ENCODE peak calls at places on chromosomes 2 and 18, in seven cellular contexts. E, I, J, S, X, F and R are unnamed samples. For H3K4me1, the result is how much of the 10 kb centered on the place peaks cover.

GRCh38 chr2:14543284-14543683 is 89.2 kb upstream of the LRATD1 start:
- DNase-seq in E (peak), I (no peak), J (peak), S (no peak), X (no peak), F (no peak), R (no peak)

GRCh38 chr2:159399716-159400525 is 113.4 kb upstream of the WDSUB1 start:
- DNase-seq in E (no peak), I (no peak), J (peak), S (no peak), X (peak), F (peak), R (peak)

GRCh38 chr2:231227309-231228162 is 29.1 kb downstream of the ARMC9 start:
- DNase-seq in E (peak), I (peak), J (peak), S (peak), X (peak), F (peak), R (peak)

GRCh38 chr2:121368841-121369240 is 83.8 kb upstream of the TFCP2L1 start:
- DNase-seq in E (no peak), I (no peak), J (no peak), S (no peak), X (no peak), F (peak), R (no peak)

GRCh38 chr2:170525566-170525900 is 189.6 kb upstream of the SP5 start:
- DNase-seq in E (peak), I (peak), J (peak), S (no peak), X (peak), F (peak), R (peak)

GRCh38 chr2:148483675-148484074 is 160.9 kb upstream of the EPC2 start:
- DNase-seq in E (no peak), I (no peak), J (peak), S (no peak), X (no peak), F (no peak), R (no peak)

GRCh38 chr2:127419448-127420038 is 1.3 kb downstream of the PROC start:
- DNase-seq in E (no peak), I (no peak), J (no peak), S (no peak), X (no peak), F (no peak), R (peak)

GRCh38 chr18:62018034-62018760 is 125.4 kb upstream of the RNF152 start:
- DNase-seq in E (peak), I (peak), J (peak), S (no peak), X (no peak), F (peak), R (peak)

GRCh38 chr2:169965495-169965894 is 138.2 kb downstream of the UBR3 start:
- DNase-seq in E (no peak), I (no peak), J (no peak), S (no peak), X (no peak), F (peak), R (no peak)

GRCh38 chr2:195925120-195925519 is 143.5 kb downstream of the DNAH7 start:
- DNase-seq in E (no peak), I (no peak), J (no peak), S (no peak), X (no peak), F (no peak), R (no peak)

GRCh38 chr2:11625671-11626070 is 44.3 kb downstream of the NTSR2 start:
- DNase-seq in E (no peak), I (no peak), J (no peak), S (no peak), X (no peak), F (no peak), R (no peak)

GRCh38 chr2:210955591-210955990 is 399.2 kb downstream of the CPS1 start:
- DNase-seq in E (no peak), I (no peak), J (peak), S (no peak), X (peak), F (peak), R (no peak)

DNA sequence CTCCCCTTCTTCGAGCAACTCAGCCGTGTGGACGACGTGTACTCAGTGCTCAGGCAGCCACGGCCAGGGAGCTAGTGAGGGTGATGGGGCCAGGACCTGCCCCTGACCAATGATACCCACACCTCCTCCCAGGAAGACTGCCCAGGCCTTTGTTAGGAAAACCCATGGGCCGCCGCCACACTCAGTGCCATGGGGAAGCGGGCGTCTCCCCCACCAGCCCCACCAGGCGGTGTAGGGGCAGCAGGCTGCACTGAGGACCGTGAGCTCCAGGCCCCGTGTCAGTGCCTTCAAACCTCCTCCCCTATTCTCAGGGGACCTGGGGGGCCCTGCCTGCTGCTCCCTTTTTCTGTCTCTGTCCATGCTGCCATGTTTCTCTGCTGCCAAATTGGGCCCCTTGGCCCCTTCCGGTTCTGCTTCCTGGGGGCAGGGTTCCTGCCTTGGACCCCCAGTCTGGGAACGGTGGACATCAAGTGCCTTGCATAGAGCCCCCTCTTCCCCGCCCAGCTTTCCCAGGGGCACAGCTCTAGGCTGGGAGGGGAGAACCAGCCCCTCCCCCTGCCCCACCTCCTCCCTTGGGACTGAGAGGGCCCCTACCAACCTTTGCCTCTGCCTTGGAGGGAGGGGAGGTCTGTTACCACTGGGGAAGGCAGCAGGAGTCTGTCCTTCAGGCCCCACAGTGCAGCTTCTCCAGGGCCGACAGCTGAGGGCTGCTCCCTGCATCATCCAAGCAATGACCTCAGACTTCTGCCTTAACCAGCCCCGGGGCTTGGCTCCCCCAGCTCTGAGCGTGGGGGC is 4.9 kb downstream of the CTDSP1 start:
- DNase-seq in E (peak), I (peak), J (no peak), S (peak), X (no peak), F (peak), R (no peak)
- H3K4me1 ChIP-seq in E (under half), I (under half), J (under half), S (half or more), X (under half), F (under half), R (under half)

GRCh38 chr2:53173126-53173525 is 594.5 kb upstream of the CHAC2 start:
- DNase-seq in E (no peak), I (no peak), J (no peak), S (no peak), X (no peak), F (no peak), R (no peak)

GRCh38 chr2:53170463-53170862 is 597.1 kb upstream of the CHAC2 start:
- DNase-seq in E (no peak), I (no peak), J (peak), S (no peak), X (no peak), F (no peak), R (no peak)

GRCh38 chr2:53177342-53177741 is 590.3 kb upstream of the CHAC2 start:
- DNase-seq in E (no peak), I (no peak), J (no peak), S (no peak), X (no peak), F (no peak), R (no peak)

GRCh38 chr2:53174539-53174938 is 593.1 kb upstream of the CHAC2 start:
- DNase-seq in E (no peak), I (no peak), J (no peak), S (no peak), X (peak), F (no peak), R (no peak)

DNA sequence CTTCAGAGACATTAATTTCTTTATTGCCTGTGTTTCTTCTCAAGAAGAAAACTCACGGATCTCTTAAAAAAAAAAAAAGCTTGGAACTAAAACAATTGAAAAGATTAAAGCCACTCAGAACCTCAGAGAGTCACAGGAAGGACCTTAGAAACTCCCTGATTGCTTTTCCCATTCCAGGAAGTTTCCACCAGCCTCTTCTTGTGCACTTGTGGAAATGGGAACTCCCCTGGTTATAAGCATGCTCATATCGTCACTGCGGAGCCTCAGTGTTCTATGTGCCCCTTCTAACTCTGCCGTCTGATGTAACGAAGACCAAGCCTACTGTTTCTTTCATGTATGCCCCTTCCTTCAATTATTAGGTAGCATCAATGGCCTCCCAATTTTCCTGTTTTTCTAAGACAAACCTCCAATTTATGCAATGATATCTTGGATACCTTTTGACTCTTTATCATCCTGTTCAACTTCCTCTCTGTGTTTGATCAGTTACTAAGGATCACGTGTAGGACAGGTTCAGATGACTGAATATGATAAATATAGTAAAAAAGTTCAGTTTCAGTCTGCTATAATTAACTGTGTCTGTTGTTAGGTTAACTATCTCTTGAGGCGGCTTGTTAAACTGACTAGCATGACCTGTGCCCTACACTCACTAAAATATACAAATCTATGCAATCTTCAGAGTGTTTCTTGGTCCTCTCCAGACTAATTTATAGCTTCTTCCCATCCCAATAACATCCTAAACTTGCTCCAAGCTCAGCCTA is 593.7 kb upstream of the CHAC2 start:
- DNase-seq in E (no peak), I (no peak), J (no peak), S (no peak), X (no peak), F (no peak), R (no peak)
- H3K27ac ChIP-seq in E (no peak), I (no peak), J (no peak), S (no peak), X (no peak), F (no peak), R (no peak)

GRCh38 chr18:74241970-74242369 is 49.8 kb downstream of the CYB5A start:
- DNase-seq in E (no peak), I (no peak), J (no peak), S (no peak), X (no peak), F (no peak), R (no peak)
- H3K4me3 ChIP-seq in E (no peak), I (no peak), J (no peak), S (no peak), X (no peak), F (no peak), R (no peak)

GRCh38 chr2:111142101-111142500 is 21.4 kb downstream of the BCL2L11 start:
- DNase-seq in E (no peak), I (no peak), J (no peak), S (no peak), X (no peak), F (no peak), R (no peak)

GRCh38 chr2:111140815-111141214 is 20.1 kb downstream of the BCL2L11 start:
- DNase-seq in E (no peak), I (no peak), J (no peak), S (no peak), X (peak), F (no peak), R (no peak)

GRCh38 chr2:111145103-111145760 is 24.5 kb downstream of the BCL2L11 start:
- DNase-seq in E (no peak), I (no peak), J (no peak), S (no peak), X (no peak), F (no peak), R (no peak)

GRCh38 chr2:111145951-111146350 is 25.2 kb downstream of the BCL2L11 start:
- DNase-seq in E (no peak), I (no peak), J (no peak), S (no peak), X (no peak), F (no peak), R (no peak)

GRCh38 chr2:111143107-111143886 is 22.6 kb downstream of the BCL2L11 start:
- DNase-seq in E (no peak), I (no peak), J (no peak), S (no peak), X (no peak), F (no peak), R (no peak)
- H3K4me1 ChIP-seq in E (under half), I (under half), J (under half), S (under half), X (under half), F (under half), R (under half)

GRCh38 chr2:74421248-74421870 is at the start of the genes C2orf81 and WDR54:
- DNase-seq in E (peak), I (peak), J (peak), S (peak), X (peak), F (peak), R (peak)
- H3K27ac ChIP-seq in E (peak), I (peak), J (peak), S (peak), X (peak), F (peak), R (no peak)

GRCh38 chr2:172098650-172099471 is 3.8 kb downstream of the DLX2 start:
- DNase-seq in E (no peak), I (peak), J (no peak), S (no peak), X (peak), F (peak), R (peak)
- H3K4me3 ChIP-seq in E (no peak), I (peak), J (peak), S (no peak), X (peak), F (peak), R (peak)

GRCh38 chr18:79681484-79682387 is 2.1 kb downstream of the CTDP1 start:
- DNase-seq in E (no peak), I (no peak), J (no peak), S (no peak), X (peak), F (peak), R (peak)

GRCh38 chr18:79682481-79682880 is 2.9 kb downstream of the CTDP1 start:
- DNase-seq in E (no peak), I (no peak), J (no peak), S (no peak), X (no peak), F (no peak), R (no peak)

GRCh38 chr18:79684283-79684631 is 4.7 kb downstream of the CTDP1 start:
- DNase-seq in E (no peak), I (no peak), J (no peak), S (no peak), X (no peak), F (no peak), R (no peak)

GRCh38 chr18:79683626-79684282 is 4.2 kb downstream of the CTDP1 start:
- DNase-seq in E (no peak), I (no peak), J (no peak), S (no peak), X (no peak), F (no peak), R (no peak)

DNA sequence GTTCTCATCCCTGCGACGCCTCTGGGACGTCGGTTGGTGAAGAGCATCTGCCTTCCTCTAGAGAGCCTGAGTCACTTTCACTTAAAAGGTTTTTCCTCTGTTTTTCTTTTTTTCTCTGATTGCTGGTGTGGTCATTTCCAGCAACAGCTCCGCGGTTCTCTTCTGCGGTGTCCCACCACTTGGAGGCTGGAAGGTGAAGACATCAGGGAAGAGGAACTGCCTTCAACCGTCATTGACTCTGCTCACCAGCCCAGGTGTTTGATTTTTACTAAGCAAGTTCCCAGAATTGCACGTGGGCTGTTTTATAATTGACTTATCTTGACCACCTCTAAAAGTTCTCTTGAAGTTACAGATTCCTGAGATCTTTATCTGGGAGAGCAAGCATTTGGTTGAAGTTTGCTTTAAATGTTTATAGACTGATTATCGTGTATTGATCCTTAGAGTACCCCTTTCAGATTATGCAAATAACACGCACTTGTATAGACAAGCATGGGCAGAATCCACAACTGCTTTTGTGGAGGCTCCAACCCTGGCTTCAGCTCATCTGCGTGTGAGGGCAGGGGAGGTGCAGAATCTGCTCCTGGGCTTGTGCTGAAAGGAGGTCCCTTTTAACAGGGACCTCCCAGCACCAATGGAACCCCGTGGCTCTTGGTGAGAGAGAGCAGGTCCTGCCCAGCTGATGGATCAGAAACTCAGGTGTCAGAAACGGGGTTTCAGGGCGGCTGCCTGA is 3.5 kb downstream of the CTDP1 start:
- DNase-seq in E (no peak), I (no peak), J (no peak), S (no peak), X (no peak), F (no peak), R (no peak)
- H3K4me1 ChIP-seq in E (under half), I (under half), J (under half), S (under half), X (under half), F (under half), R (under half)